ENCODE peak calls at places on chromosomes 13 and 19, in seven cellular contexts. W, M, Q, O, E, I and S are unnamed samples.

GRCh38 chr13:51848674-51849073 is 3.7 kb upstream of the TMEM272 start:
- DNase-seq in W (no peak), M (no peak), Q (no peak), O (peak), E (peak), I (no peak), S (no peak)

GRCh38 chr13:38265135-38265497 is 84.5 kb upstream of the UFM1 start:
- DNase-seq in W (peak), M (no peak), Q (no peak), O (no peak), E (no peak), I (no peak), S (no peak)

GRCh38 chr19:32711747-32712146 is 7.8 kb upstream of the TDRD12 start:
- DNase-seq in W (no peak), M (no peak), Q (no peak), O (no peak), E (no peak), I (no peak), S (no peak)

GRCh38 chr19:19167612-19168011 is 2.5 kb downstream of the MEF2B start:
- DNase-seq in W (no peak), M (no peak), Q (no peak), O (no peak), E (no peak), I (no peak), S (no peak)

GRCh38 chr19:3580156-3580955 is 4.9 kb upstream of the GIPC3 start:
- DNase-seq in W (no peak), M (peak), Q (no peak), O (peak), E (peak), I (no peak), S (no peak)

GRCh38 chr13:106594986-106595385 is 27.0 kb upstream of the ARGLU1 start:
- DNase-seq in W (no peak), M (no peak), Q (no peak), O (no peak), E (no peak), I (no peak), S (no peak)

GRCh38 chr19:14450168-14450874 is 17.2 kb downstream of the PKN1 start:
- DNase-seq in W (no peak), M (peak), Q (peak), O (no peak), E (peak), I (no peak), S (no peak)

GRCh38 chr19:3699071-3699740 is 1.1 kb downstream of the PIP5K1C start:
- DNase-seq in W (peak), M (peak), Q (no peak), O (peak), E (peak), I (no peak), S (peak)

GRCh38 chr19:54172764-54173699 is at the start of gene TMC4:
- DNase-seq in W (no peak), M (peak), Q (peak), O (peak), E (no peak), I (no peak), S (no peak)

GRCh38 chr13:112852392-112852791 is 116.6 kb upstream of the MCF2L start:
- DNase-seq in W (no peak), M (no peak), Q (no peak), O (no peak), E (no peak), I (no peak), S (no peak)

GRCh38 chr19:50328257-50329145 is 676 bp downstream of the KCNC3 start:
- DNase-seq in W (no peak), M (peak), Q (no peak), O (peak), E (peak), I (no peak), S (no peak)

GRCh38 chr13:31772231-31772630 is 32.9 kb downstream of the RXFP2 start:
- DNase-seq in W (no peak), M (no peak), Q (no peak), O (no peak), E (no peak), I (no peak), S (no peak)

GRCh38 chr13:44243198-44243852 is 130.3 kb upstream of the SERP2 start:
- DNase-seq in W (no peak), M (peak), Q (peak), O (peak), E (peak), I (no peak), S (peak)

DNA sequence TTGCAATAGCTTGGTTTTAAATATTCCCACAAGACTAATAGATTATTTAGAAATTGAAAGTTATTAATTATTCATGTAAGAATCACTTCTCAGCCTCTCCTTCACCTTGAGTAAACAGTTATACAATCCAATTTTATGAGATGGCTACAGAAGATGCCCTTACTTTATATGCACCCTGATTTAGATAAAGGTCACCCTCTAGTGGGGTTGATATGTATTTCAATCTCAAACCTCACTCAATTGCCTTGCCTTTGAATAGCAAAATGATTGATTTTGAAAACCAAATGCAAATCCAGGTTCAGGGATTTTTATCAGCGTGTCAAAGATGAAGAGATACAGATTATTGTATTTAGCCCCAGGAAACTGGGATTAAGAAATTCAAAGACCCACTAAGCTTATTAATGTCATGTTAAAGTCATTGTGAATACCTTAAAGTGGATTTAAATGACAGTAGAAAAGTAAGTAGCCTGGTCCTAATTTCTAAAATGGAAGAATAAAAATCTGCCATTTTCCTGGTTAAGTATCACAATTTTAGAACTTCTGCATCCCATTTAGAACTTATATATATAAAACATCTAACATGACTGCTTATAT is 305.1 kb downstream of the ITGBL1 start:
- DNase-seq in W (no peak), M (no peak), Q (peak), O (peak), E (peak), I (no peak), S (no peak)
- TF ChIP-seq CTCF in W (peak), M (no peak), Q (peak), O (peak), E (peak), I (no peak), S (peak)

GRCh38 chr19:40601061-40601973 is at the start of gene LTBP4:
- DNase-seq in W (no peak), M (peak), Q (no peak), O (no peak), E (peak), I (no peak), S (peak)
- TF ChIP-seq CTCF in W (no peak), M (peak), Q (peak), O (peak), E (no peak), I (no peak), S (no peak)

GRCh38 chr19:44645407-44646048 is 1.8 kb downstream of the PVR start:
- DNase-seq in W (peak), M (no peak), Q (no peak), O (no peak), E (no peak), I (no peak), S (no peak)

GRCh38 chr19:44644391-44645016 is 794 bp downstream of the PVR start:
- DNase-seq in W (peak), M (peak), Q (peak), O (no peak), E (peak), I (no peak), S (peak)

GRCh38 chr19:44642375-44642774 is 1.3 kb upstream of the PVR start:
- DNase-seq in W (no peak), M (no peak), Q (no peak), O (no peak), E (no peak), I (no peak), S (no peak)

GRCh38 chr19:44641866-44642265 is 1.8 kb upstream of the PVR start:
- DNase-seq in W (no peak), M (no peak), Q (no peak), O (no peak), E (no peak), I (no peak), S (no peak)

DNA sequence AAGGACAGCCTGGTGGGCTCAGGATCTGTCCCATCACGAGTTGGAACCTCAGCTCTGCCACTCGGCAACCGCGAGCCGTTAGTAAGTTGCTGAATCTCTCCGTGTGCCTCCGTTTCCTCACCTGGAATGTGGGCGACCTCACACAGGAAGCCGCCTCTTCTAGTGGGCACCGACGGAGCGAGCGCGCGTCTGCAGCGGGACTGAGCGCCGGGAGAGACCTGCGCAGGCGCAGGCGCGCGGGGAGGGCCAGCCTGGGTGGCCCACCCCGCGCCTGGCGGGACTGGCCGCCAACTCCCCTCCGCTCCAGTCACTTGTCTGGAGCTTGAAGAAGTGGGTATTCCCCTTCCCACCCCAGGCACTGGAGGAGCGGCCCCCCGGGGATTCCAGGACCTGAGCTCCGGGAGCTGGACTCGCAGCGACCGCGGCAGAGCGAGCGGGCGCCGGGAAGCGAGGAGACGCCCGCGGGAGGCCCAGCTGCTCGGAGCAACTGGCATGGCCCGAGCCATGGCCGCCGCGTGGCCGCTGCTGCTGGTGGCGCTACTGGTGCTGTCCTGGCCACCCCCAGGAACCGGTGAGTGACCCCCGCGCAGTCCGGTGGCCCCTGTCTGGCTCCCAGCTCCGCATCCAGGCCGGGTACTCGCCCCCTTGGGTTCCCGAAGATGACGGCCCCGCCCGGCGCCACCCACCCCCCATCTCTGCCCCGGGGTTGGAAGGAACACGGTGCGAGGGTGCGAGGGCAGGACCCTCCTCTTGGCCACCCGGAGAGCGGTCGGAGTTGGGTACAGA is at the start of gene PVR:
- DNase-seq in W (peak), M (peak), Q (peak), O (peak), E (peak), I (peak), S (peak)
- TF ChIP-seq CTCF in W (no peak), M (no peak), Q (no peak), O (no peak), E (no peak), I (no peak), S (no peak)

GRCh38 chr13:101155920-101156319 is 260.4 kb downstream of the NALCN start:
- DNase-seq in W (no peak), M (no peak), Q (peak), O (no peak), E (no peak), I (no peak), S (no peak)
- TF ChIP-seq CTCF in W (peak), M (peak), Q (peak), O (peak), E (peak), I (no peak), S (no peak)

GRCh38 chr13:111512707-111513106 is 192.3 kb downstream of the TEX29 start:
- DNase-seq in W (no peak), M (no peak), Q (no peak), O (no peak), E (no peak), I (no peak), S (no peak)

GRCh38 chr13:111513766-111514611 is 193.5 kb downstream of the TEX29 start:
- DNase-seq in W (no peak), M (no peak), Q (no peak), O (no peak), E (no peak), I (no peak), S (no peak)

GRCh38 chr13:111511219-111511732 is 190.8 kb downstream of the TEX29 start:
- DNase-seq in W (no peak), M (no peak), Q (no peak), O (no peak), E (no peak), I (no peak), S (no peak)

GRCh38 chr13:111510502-111511218 is 190.2 kb downstream of the TEX29 start:
- DNase-seq in W (no peak), M (no peak), Q (no peak), O (no peak), E (no peak), I (no peak), S (no peak)

DNA sequence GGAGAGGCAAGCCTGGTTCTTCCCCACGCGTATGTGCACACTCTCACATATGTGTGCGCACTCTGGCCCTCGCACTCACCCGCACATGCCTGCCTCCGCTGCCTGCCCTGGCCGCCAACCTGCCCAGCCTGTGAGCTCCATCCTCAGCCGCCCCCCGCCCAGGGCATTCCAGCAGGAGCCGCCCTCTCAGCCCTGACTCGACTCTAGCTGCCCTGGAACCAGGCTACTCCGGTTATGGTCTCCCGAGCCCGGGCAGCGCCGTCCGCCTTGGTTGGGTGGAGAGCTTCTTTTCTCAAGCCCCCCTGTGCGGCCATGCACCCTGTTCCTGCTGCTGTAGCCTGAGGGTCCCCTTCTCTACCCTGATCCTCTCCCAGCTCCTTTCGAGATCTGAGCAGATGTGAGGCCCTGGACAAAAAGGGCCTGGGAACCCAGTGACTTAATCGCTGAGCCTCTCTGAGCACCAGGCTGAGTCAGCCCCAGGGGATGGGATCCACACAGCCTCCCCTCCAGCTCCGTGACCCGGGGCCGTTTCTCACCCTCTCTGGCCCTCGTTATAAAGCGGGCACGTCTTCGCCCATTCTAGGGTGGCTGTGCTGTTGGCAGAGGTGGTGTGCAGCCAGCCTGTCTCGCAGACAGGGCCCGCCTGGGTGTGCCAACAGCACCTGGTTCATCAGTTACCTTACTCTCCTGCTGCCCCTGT is 191.5 kb downstream of the TEX29 start:
- DNase-seq in W (no peak), M (no peak), Q (no peak), O (no peak), E (peak), I (no peak), S (no peak)
- TF ChIP-seq CTCF in W (no peak), M (no peak), Q (no peak), O (no peak), E (no peak), I (no peak), S (no peak)

DNA sequence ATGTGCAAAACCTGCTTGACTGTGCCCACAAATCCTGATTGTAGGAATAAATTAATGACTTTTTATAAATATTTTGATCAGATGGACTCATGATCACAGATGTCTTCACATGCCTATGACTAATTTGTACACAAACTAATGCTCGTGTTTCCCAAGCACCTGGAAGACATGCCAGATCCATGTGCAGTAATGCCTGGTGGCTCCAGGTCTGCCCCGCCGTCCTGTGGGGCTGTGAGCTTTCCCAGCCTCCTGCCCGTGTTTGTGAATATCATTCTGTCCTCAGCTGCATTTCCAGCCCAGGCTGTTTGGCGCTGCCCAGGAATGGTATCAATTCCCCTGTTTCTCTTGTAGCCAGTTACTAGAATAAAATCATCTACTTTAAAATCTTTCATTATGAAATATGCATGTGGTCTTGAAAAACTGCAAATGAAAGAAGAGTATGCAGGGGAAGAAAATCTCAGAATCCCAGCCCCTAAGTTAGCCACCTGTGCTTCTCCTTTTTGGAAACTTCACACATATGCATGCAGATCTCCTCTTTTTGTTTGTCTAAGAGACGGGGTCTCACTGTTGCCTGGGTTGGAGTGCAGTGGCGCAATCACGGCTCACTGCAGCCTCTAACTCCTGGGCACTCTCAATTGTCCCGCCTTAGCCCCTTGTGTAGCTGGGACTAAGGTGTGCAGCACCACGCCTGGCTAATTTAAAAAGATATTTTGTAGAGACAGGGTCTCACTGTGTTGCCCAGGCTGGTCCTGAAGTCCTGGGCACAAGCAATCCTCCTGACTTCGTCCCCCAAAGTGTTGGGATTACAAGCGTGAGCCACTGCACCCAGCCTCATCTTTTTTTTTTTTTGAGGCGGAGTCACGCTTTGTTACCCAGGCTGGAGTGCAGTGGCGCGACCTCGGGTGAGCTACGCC is 6.2 kb downstream of the RPL28 start:
- DNase-seq in W (no peak), M (no peak), Q (no peak), O (peak), E (no peak), I (no peak), S (no peak)
- TF ChIP-seq CTCF in W (no peak), M (no peak), Q (no peak), O (no peak), E (no peak), I (no peak), S (no peak)

GRCh38 chr13:27619093-27619705 is 1.1 kb downstream of the LNX2 start:
- DNase-seq in W (no peak), M (no peak), Q (no peak), O (peak), E (peak), I (no peak), S (no peak)

GRCh38 chr13:27621116-27621365 is 651 bp upstream of the POLR1D start:
- DNase-seq in W (no peak), M (no peak), Q (peak), O (no peak), E (no peak), I (peak), S (no peak)

GRCh38 chr13:27621366-27622101 is at the start of gene POLR1D:
- DNase-seq in W (peak), M (peak), Q (peak), O (peak), E (peak), I (peak), S (peak)

GRCh38 chr13:27620377-27621115 is at the start of gene LNX2:
- DNase-seq in W (peak), M (peak), Q (peak), O (peak), E (peak), I (peak), S (peak)

GRCh38 chr13:27619711-27620376 is 485 bp downstream of the LNX2 start:
- DNase-seq in W (no peak), M (no peak), Q (no peak), O (peak), E (peak), I (peak), S (no peak)
- TF ChIP-seq CTCF in W (no peak), M (no peak), Q (peak), O (peak), E (no peak), I (peak), S (peak)

GRCh38 chr13:49828452-49828851 is 36.0 kb upstream of the KPNA3 start:
- DNase-seq in W (no peak), M (no peak), Q (no peak), O (no peak), E (no peak), I (no peak), S (no peak)
- TF ChIP-seq CTCF in W (no peak), M (no peak), Q (no peak), O (no peak), E (no peak), I (no peak), S (no peak)